ENCODE peak calls at places on chromosomes 6 and 20, in six cellular contexts. Y, J, W, M, C and S are unnamed samples.

GRCh38 chr6:108029226-108029921 is 45.2 kb downstream of the OSTM1 start:
- DNase-seq in C (no peak), Y (no peak), W (no peak), J (no peak), M (no peak), S (no peak)

GRCh38 chr6:87756858-87757257 is 54.8 kb upstream of the AKIRIN2 start:
- DNase-seq in J (peak; percentile 68), W (peak; percentile 70), C (no peak), M (peak; percentile 9), Y (no peak), S (no peak)

GRCh38 chr6:657743-658142 is 843 bp upstream of the HUS1B start:
- DNase-seq in W (no peak), M (no peak), J (no peak), C (no peak), Y (no peak), S (no peak)

GRCh38 chr6:146901940-146902816 is 302.0 kb upstream of the STXBP5 start:
- DNase-seq in J (peak; percentile 39), C (no peak), Y (no peak), M (no peak), W (no peak), S (no peak)

GRCh38 chr6:51976374-51976773 is 111.0 kb downstream of the PKHD1 start:
- DNase-seq in Y (no peak), W (no peak), M (no peak), C (no peak), J (no peak), S (no peak)

GRCh38 chr6:18601515-18602035 is 214.4 kb downstream of the RNF144B start:
- DNase-seq in J (no peak), M (no peak), W (no peak), Y (no peak), C (no peak), S (no peak)

GRCh38 chr6:164014716-164015484 is 600.4 kb downstream of the QKI start:
- DNase-seq in M (no peak), Y (peak; percentile 59), W (no peak), J (no peak), C (peak; percentile 27), S (no peak)

GRCh38 chr20:10090588-10091166 is 55.9 kb downstream of the ANKEF1 start:
- DNase-seq in C (peak; percentile 20), W (no peak), Y (peak; percentile 27), J (peak; percentile 78), M (peak; percentile 76), S (peak; percentile 44)

GRCh38 chr20:50304883-50305635 is 114.4 kb downstream of the CEBPB start:
- DNase-seq in J (peak; percentile 99), W (peak; percentile 90), C (no peak), Y (no peak), M (no peak), S (no peak)

GRCh38 chr20:10219993-10220750 is 1.5 kb downstream of the SNAP25 start:
- DNase-seq in Y (no peak), J (no peak), W (no peak), M (no peak), C (no peak), S (no peak)

GRCh38 chr6:163370807-163371206 is 43.7 kb upstream of the QKI start:
- DNase-seq in W (no peak), Y (no peak), C (no peak), M (no peak), J (no peak), S (no peak)

GRCh38 chr6:45626087-45626891 is 248.6 kb upstream of the SUPT3H start:
- DNase-seq in C (no peak), J (peak; percentile 78), M (no peak), W (peak; percentile 16), Y (no peak), S (no peak)

GRCh38 chr6:136846046-136846445 is 23.7 kb downstream of the PEX7 start:
- DNase-seq in J (peak; percentile 81), C (peak; percentile 37), M (peak; percentile 56), W (no peak), Y (peak; percentile 32), S (peak; percentile 50)

GRCh38 chr6:141925001-141925400 is 207.7 kb upstream of the GJE1 start:
- DNase-seq in J (peak; percentile 1), Y (no peak), C (no peak), M (no peak), W (no peak), S (no peak)

GRCh38 chr20:46220808-46221207 is 87.5 kb downstream of the CDH22 start:
- DNase-seq in Y (peak; percentile 91), M (peak; percentile 41), W (no peak), C (peak; percentile 41), J (no peak), S (no peak)

GRCh38 chr6:168560126-168560525 is 119.1 kb downstream of the SMOC2 start:
- DNase-seq in M (no peak), W (no peak), Y (no peak), C (no peak), J (no peak), S (no peak)

GRCh38 chr6:7650876-7651275 is 60.9 kb downstream of the SNRNP48 start:
- DNase-seq in M (no peak), C (no peak), W (no peak), Y (no peak), J (no peak), S (no peak)

GRCh38 chr6:170429457-170429856 is 122.9 kb downstream of the FAM120B start:
- DNase-seq in M (no peak), Y (no peak), W (peak; percentile 7), J (peak; percentile 28), C (no peak), S (no peak)

GRCh38 chr20:4157516-4157915 is 142.2 kb upstream of the RNF24 start:
- DNase-seq in J (no peak), W (no peak), C (no peak), Y (no peak), M (no peak), S (no peak)

GRCh38 chr6:11772109-11772830 is 6.3 kb downstream of the ADTRP start:
- DNase-seq in J (peak; percentile 88), C (no peak), W (no peak), Y (no peak), M (peak; percentile 77), S (no peak)

GRCh38 chr20:44065401-44066340 is 121.3 kb downstream of the JPH2 start:
- DNase-seq in W (no peak), C (no peak), M (no peak), J (no peak), Y (no peak), S (no peak)

GRCh38 chr6:41063884-41064285 is 8.3 kb downstream of the OARD1 start:
- DNase-seq in Y (no peak), J (no peak), W (no peak), C (no peak), M (no peak), S (no peak)

GRCh38 chr6:73798592-73798991 is 102.6 kb downstream of the CD109 start:
- DNase-seq in C (no peak), J (peak; percentile 96), Y (no peak), M (peak; percentile 57), W (no peak), S (no peak)

GRCh38 chr6:56927538-56928453 is 27.1 kb upstream of the BEND6 start:
- DNase-seq in C (no peak), W (no peak), Y (no peak), J (peak; percentile 24), M (no peak), S (no peak)

GRCh38 chr20:40860487-40860902 is 168.1 kb upstream of the TOP1 start:
- DNase-seq in Y (no peak), J (peak; percentile 72), W (no peak), C (no peak), M (no peak), S (no peak)

GRCh38 chr20:25039697-25040437 is 18.1 kb downstream of the ACSS1 start:
- DNase-seq in Y (no peak), J (peak; percentile 74), M (no peak), W (peak; percentile 94), C (no peak), S (no peak)
- H3K4me3 ChIP-seq in Y (no peak overlapping the region), J (peak overlapping the region; percentile 20), M (no peak overlapping the region), W (peak overlapping the region; percentile 18), C (no peak overlapping the region), S (no peak overlapping the region)

GRCh38 chr6:101392561-101393230 is 812 bp upstream of the GRIK2 start:
- DNase-seq in J (no peak), C (no peak), Y (no peak), W (no peak), M (no peak), S (no peak)

GRCh38 chr6:101396552-101397173 is 3.2 kb downstream of the GRIK2 start:
- DNase-seq in J (peak; percentile 38), M (peak; percentile 34), W (peak; percentile 64), C (no peak), Y (peak; percentile 82), S (no peak)

GRCh38 chr6:101393291-101394251 is at the start of gene GRIK2:
- DNase-seq in M (no peak), Y (peak; percentile 54), W (no peak), J (no peak), C (no peak), S (no peak)

GRCh38 chr6:101395345-101395744 is 1.8 kb downstream of the GRIK2 start:
- DNase-seq in Y (no peak), W (no peak), J (no peak), C (no peak), M (no peak), S (no peak)

DNA sequence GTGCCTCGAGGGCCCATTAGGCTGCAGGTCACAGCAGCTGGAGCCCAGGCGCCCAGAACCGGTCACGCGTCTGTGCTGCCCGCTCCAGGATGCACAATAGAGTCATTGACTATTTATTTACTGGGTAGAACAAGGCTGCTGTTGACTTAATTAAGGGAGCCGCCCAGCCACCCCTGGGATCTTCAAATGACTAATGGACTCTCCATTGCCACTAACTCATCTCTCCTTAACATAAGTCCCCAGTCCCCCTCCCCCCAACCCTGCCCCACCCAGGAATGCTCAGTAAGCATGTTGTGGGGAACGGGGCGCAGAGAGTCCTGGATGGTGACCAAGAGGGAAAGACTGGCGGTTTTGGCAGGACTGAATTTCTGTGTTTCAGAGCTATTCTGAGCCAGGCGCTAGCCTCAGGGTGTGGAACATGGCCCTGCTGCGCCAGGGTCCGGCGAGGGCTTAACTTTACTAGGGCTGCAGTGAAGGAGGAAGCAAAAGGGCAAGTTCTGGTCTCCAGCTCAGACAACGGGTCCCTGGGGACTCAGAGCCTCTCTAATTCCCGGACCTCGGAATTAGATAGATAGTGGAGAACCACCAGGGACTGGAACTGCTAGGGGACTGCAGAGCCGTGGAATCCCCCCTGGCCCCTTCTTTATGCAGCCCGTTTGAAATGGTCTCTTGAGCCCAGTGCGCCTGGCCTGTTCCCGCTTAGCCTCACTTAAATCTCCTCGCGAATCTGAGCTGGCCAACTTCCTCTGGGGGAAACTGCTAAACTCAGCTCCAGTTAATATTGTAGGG is 1.5 kb upstream of the GRIK2 start:
- DNase-seq in J (no peak), W (no peak), Y (no peak), C (no peak), M (no peak), S (no peak)
- H3K4me3 ChIP-seq in J (no peak overlapping the region), W (no peak overlapping the region), Y (peak overlapping the region; percentile 83), C (peak overlapping the region; percentile 48), M (no peak overlapping the region), S (no peak overlapping the region)

DNA sequence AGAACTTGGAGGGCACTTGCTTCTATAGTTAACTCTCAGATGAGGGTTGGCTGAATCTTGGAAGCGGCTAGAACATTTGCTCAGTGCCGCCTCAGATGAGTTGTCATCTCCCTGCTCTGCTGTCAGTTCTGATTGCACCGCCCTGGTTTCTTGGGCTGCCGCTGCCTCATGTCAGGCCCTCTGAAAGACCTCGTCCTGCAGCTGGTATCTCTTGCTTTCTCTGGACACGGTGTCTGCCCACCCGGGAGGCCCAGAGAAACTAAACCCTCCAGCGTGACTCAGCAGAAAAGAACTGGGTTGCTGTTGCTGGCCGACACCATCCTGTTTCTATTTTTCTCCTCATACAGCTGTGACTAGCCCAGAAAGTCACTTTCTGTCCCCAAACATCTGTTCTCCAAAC is 355.4 kb downstream of the CD83 start:
- DNase-seq in J (peak; percentile 42), W (no peak), M (no peak), Y (no peak), C (no peak), S (no peak)
- H3K4me3 ChIP-seq in J (no peak overlapping the region), W (no peak overlapping the region), M (no peak overlapping the region), Y (no peak overlapping the region), C (no peak overlapping the region), S (no peak overlapping the region)

GRCh38 chr6:167000759-167001158 is 1.6 kb downstream of the CEP43 start:
- DNase-seq in W (no peak), M (no peak), C (no peak), Y (no peak), J (no peak), S (no peak)
- H3K4me3 ChIP-seq in W (no peak overlapping the region), M (peak overlapping the region; percentile 98), C (no peak overlapping the region), Y (peak overlapping the region; percentile 4), J (peak overlapping the region; percentile 77), S (peak overlapping the region; percentile 97)